ENCODE peak calls at places on chromosomes 3 and 15, in five cellular contexts. One of them, this sample, is unnamed.

GRCh38 chr3:152452318-152452717 is 183.6 kb downstream of the MBNL1 start:
- DNase-seq in right cardiac atrium: no peak
- DNase-seq in left ventricle myocardium inferior: no peak
- DNase-seq in heart right ventricle: no peak
- DNase-seq in stomach: no peak
- DNase-seq in this sample: no peak

GRCh38 chr3:191372122-191372521 is 41.8 kb upstream of the UTS2B start:
- DNase-seq in right cardiac atrium: no peak
- DNase-seq in stomach: no peak
- DNase-seq in heart right ventricle: no peak
- DNase-seq in left ventricle myocardium inferior: no peak
- DNase-seq in this sample: no peak

GRCh38 chr3:170802164-170803151 is 67.5 kb downstream of the RPL22L1 start:
- DNase-seq in right cardiac atrium: no peak
- DNase-seq in heart right ventricle: no peak
- DNase-seq in left ventricle myocardium inferior: no peak
- DNase-seq in stomach: no peak
- DNase-seq in this sample: no peak

GRCh38 chr3:123096701-123097100 is 29.9 kb downstream of the PDIA5 start:
- DNase-seq in stomach: peak; percentile 64
- DNase-seq in right cardiac atrium: peak; percentile 71
- DNase-seq in heart right ventricle: peak; percentile 80
- DNase-seq in left ventricle myocardium inferior: peak; percentile 74
- DNase-seq in this sample: peak; percentile 63

GRCh38 chr15:82129769-82130168 is 84.0 kb upstream of the MEX3B start:
- DNase-seq in left ventricle myocardium inferior: no peak
- DNase-seq in right cardiac atrium: no peak
- DNase-seq in stomach: no peak
- DNase-seq in heart right ventricle: no peak
- DNase-seq in this sample: no peak

GRCh38 chr15:81296673-81297072 is 27.3 kb downstream of the STARD5 start:
- DNase-seq in left ventricle myocardium inferior: peak; percentile 47
- DNase-seq in stomach: peak; percentile 61
- DNase-seq in right cardiac atrium: no peak
- DNase-seq in heart right ventricle: peak; percentile 44
- DNase-seq in this sample: peak; percentile 45

GRCh38 chr3:98536456-98537017 is 4.8 kb downstream of the GPR15 start:
- DNase-seq in right cardiac atrium: no peak
- DNase-seq in stomach: no peak
- DNase-seq in left ventricle myocardium inferior: no peak
- DNase-seq in heart right ventricle: no peak
- DNase-seq in this sample: no peak

GRCh38 chr15:74307827-74308642 is 59.4 kb downstream of the CYP11A1 start:
- DNase-seq in left ventricle myocardium inferior: no peak
- DNase-seq in heart right ventricle: peak; percentile 41
- DNase-seq in stomach: peak; percentile 59
- DNase-seq in right cardiac atrium: peak; percentile 51
- DNase-seq in this sample: peak; percentile 13

GRCh38 chr3:36709281-36709680 is 55.1 kb downstream of the DCLK3 start:
- DNase-seq in left ventricle myocardium inferior: no peak
- DNase-seq in stomach: no peak
- DNase-seq in heart right ventricle: no peak
- DNase-seq in right cardiac atrium: no peak
- DNase-seq in this sample: no peak

GRCh38 chr3:53328750-53329149 is 18.6 kb downstream of the DCP1A start:
- DNase-seq in heart right ventricle: no peak
- DNase-seq in stomach: no peak
- DNase-seq in right cardiac atrium: no peak
- DNase-seq in left ventricle myocardium inferior: no peak
- DNase-seq in this sample: no peak

GRCh38 chr3:28376424-28376823 is 27.8 kb upstream of the AZI2 start:
- DNase-seq in left ventricle myocardium inferior: no peak
- DNase-seq in stomach: no peak
- DNase-seq in right cardiac atrium: no peak
- DNase-seq in heart right ventricle: no peak
- DNase-seq in this sample: no peak

GRCh38 chr15:62060896-62061280 is 641 bp upstream of the VPS13C start:
- DNase-seq in heart right ventricle: no peak
- DNase-seq in right cardiac atrium: no peak
- DNase-seq in stomach: no peak
- DNase-seq in left ventricle myocardium inferior: no peak
- DNase-seq in this sample: no peak

GRCh38 chr15:76196949-76197315 is 114.3 kb downstream of the ETFA start:
- DNase-seq in right cardiac atrium: no peak
- DNase-seq in left ventricle myocardium inferior: peak; percentile 40
- DNase-seq in heart right ventricle: peak; percentile 47
- DNase-seq in stomach: no peak
- DNase-seq in this sample: no peak

GRCh38 chr15:46089438-46090044 is 454.7 kb downstream of the SQOR start:
- DNase-seq in right cardiac atrium: no peak
- DNase-seq in left ventricle myocardium inferior: no peak
- DNase-seq in heart right ventricle: no peak
- DNase-seq in stomach: no peak
- DNase-seq in this sample: no peak

GRCh38 chr15:89457086-89457485 is 39.3 kb downstream of the RHCG start:
- DNase-seq in left ventricle myocardium inferior: no peak
- DNase-seq in right cardiac atrium: no peak
- DNase-seq in stomach: no peak
- DNase-seq in heart right ventricle: no peak
- DNase-seq in this sample: no peak

GRCh38 chr15:41887893-41888292 is 6.0 kb downstream of the SPTBN5 start:
- DNase-seq in heart right ventricle: no peak
- DNase-seq in right cardiac atrium: no peak
- DNase-seq in left ventricle myocardium inferior: no peak
- DNase-seq in stomach: no peak
- DNase-seq in this sample: no peak

GRCh38 chr3:44468572-44469520 is 8.6 kb downstream of the ZNF445 start:
- DNase-seq in left ventricle myocardium inferior: no peak
- DNase-seq in stomach: no peak
- DNase-seq in heart right ventricle: no peak
- DNase-seq in right cardiac atrium: no peak
- DNase-seq in this sample: peak; percentile 12

GRCh38 chr15:49064281-49064653 is 18.0 kb upstream of the SECISBP2L start:
- DNase-seq in stomach: no peak
- DNase-seq in right cardiac atrium: no peak
- DNase-seq in heart right ventricle: no peak
- DNase-seq in left ventricle myocardium inferior: no peak
- DNase-seq in this sample: no peak

GRCh38 chr3:105906834-105907233 is 38.0 kb upstream of the CBLB start:
- DNase-seq in left ventricle myocardium inferior: no peak
- DNase-seq in stomach: no peak
- DNase-seq in right cardiac atrium: peak; percentile 34
- DNase-seq in heart right ventricle: no peak
- DNase-seq in this sample: no peak

GRCh38 chr3:124592658-124593441 is 137.4 kb upstream of the UMPS start:
- DNase-seq in stomach: peak; percentile 87
- DNase-seq in left ventricle myocardium inferior: no peak
- DNase-seq in right cardiac atrium: no peak
- DNase-seq in heart right ventricle: no peak
- DNase-seq in this sample: no peak

GRCh38 chr3:183576487-183577107 is 21.1 kb upstream of the KLHL6 start:
- DNase-seq in heart right ventricle: no peak
- DNase-seq in stomach: no peak
- DNase-seq in right cardiac atrium: no peak
- DNase-seq in left ventricle myocardium inferior: no peak
- DNase-seq in this sample: peak; percentile 6

GRCh38 chr3:167559922-167560321 is 86.1 kb upstream of the SERPINI2 start:
- DNase-seq in left ventricle myocardium inferior: no peak
- DNase-seq in right cardiac atrium: no peak
- DNase-seq in heart right ventricle: no peak
- DNase-seq in stomach: no peak
- DNase-seq in this sample: no peak

GRCh38 chr3:197899833-197900478 is 50.0 kb upstream of the RPL35A start:
- DNase-seq in stomach: no peak
- DNase-seq in left ventricle myocardium inferior: no peak
- DNase-seq in right cardiac atrium: no peak
- DNase-seq in heart right ventricle: no peak
- DNase-seq in this sample: peak; percentile 15
- H3K27ac ChIP-seq in stomach: no peak overlapping the region
- H3K27ac ChIP-seq in left ventricle myocardium inferior: no peak overlapping the region
- H3K27ac ChIP-seq in right cardiac atrium: no peak overlapping the region
- H3K27ac ChIP-seq in heart right ventricle: no peak overlapping the region
- H3K27ac ChIP-seq in this sample: no peak overlapping the region

GRCh38 chr3:126266850-126267168 is 86.4 kb upstream of the ALDH1L1 start:
- DNase-seq in heart right ventricle: no peak
- DNase-seq in stomach: no peak
- DNase-seq in right cardiac atrium: no peak
- DNase-seq in left ventricle myocardium inferior: no peak
- DNase-seq in this sample: no peak
- H3K27ac ChIP-seq in heart right ventricle: peak overlapping the region; percentile 84
- H3K27ac ChIP-seq in stomach: peak overlapping the region; percentile 90
- H3K27ac ChIP-seq in right cardiac atrium: peak overlapping the region; percentile 69
- H3K27ac ChIP-seq in left ventricle myocardium inferior: peak overlapping the region; percentile 94
- H3K27ac ChIP-seq in this sample: peak overlapping the region; percentile 71

GRCh38 chr15:98724495-98724894 is 76.2 kb downstream of the IGF1R start:
- DNase-seq in left ventricle myocardium inferior: no peak
- DNase-seq in stomach: no peak
- DNase-seq in right cardiac atrium: no peak
- DNase-seq in heart right ventricle: no peak
- DNase-seq in this sample: no peak
- H3K27ac ChIP-seq in left ventricle myocardium inferior: peak overlapping the region; percentile 41
- H3K27ac ChIP-seq in stomach: peak overlapping the region; percentile 77
- H3K27ac ChIP-seq in right cardiac atrium: peak overlapping the region; percentile 20
- H3K27ac ChIP-seq in heart right ventricle: no peak overlapping the region
- H3K27ac ChIP-seq in this sample: no peak overlapping the region

DNA sequence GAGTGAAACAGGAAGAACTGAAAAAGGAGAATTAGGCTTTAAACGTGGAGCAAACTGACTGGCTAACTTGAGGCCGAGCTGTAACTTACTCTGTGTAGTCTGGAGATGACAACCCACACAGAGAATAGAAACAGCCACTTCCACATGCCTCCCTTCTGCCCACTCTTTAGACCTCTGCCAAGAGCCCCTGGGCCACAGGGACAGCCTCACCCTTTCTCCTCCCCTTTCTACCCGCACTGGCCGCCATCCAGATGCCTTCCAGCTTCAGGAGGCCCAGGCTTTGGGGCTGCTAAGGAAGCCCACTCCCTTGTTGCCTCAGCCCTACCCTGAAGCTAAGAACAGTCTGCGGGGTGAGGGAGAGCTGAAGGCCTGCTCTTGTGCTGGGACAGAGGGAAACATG is 6.8 kb downstream of the ARHGAP31 start:
- DNase-seq in heart right ventricle: no peak
- DNase-seq in left ventricle myocardium inferior: no peak
- DNase-seq in right cardiac atrium: no peak
- DNase-seq in stomach: no peak
- DNase-seq in this sample: no peak
- H3K27ac ChIP-seq in heart right ventricle: no peak overlapping the region
- H3K27ac ChIP-seq in left ventricle myocardium inferior: peak overlapping the region; percentile 48
- H3K27ac ChIP-seq in right cardiac atrium: peak overlapping the region; percentile 25
- H3K27ac ChIP-seq in stomach: peak overlapping the region; percentile 50
- H3K27ac ChIP-seq in this sample: peak overlapping the region; percentile 24